ENCODE peak calls at places on chromosome 5, in nine cellular contexts. U, T, W, Q, O, Z, C, Y and D are unnamed samples.

GRCh38 chr5:109880907-109881685 is 191.4 kb downstream of the MAN2A1 start:
- DNase-seq in O (no peak), T (no peak), C (no peak), Q (peak), Z (no peak), W (peak), Y (no peak), U (no peak), D (no peak)

GRCh38 chr5:96124589-96124988 is 162.9 kb upstream of the ELL2 start:
- DNase-seq in Z (no peak), T (no peak), C (no peak), U (no peak), O (no peak), Y (no peak), Q (no peak), W (no peak), D (no peak)

GRCh38 chr5:167767775-167768174 is 523.7 kb upstream of the WWC1 start:
- DNase-seq in U (no peak), T (no peak), W (no peak), O (no peak), C (no peak), Y (no peak), Q (no peak), Z (no peak), D (no peak)

GRCh38 chr5:137344723-137345322 is 154.3 kb downstream of the SPOCK1 start:
- DNase-seq in W (peak), U (no peak), Y (peak), O (no peak), Q (peak), Z (no peak), T (no peak), C (no peak), D (no peak)

GRCh38 chr5:16493261-16493660 is 27.7 kb upstream of the ZNF622 start:
- DNase-seq in T (no peak), Y (no peak), Q (no peak), Z (no peak), C (no peak), O (no peak), W (no peak), U (no peak), D (no peak)

GRCh38 chr5:38825494-38825893 is 20.3 kb upstream of the OSMR start:
- DNase-seq in U (no peak), Z (no peak), Q (no peak), T (no peak), W (peak), C (no peak), O (no peak), Y (no peak), D (no peak)

GRCh38 chr5:23314827-23315226 is 192.6 kb upstream of the PRDM9 start:
- DNase-seq in U (no peak), C (no peak), Z (no peak), O (peak), T (no peak), W (peak), Y (no peak), Q (no peak), D (no peak)

GRCh38 chr5:92309336-92309991 is 926.3 kb upstream of the ARRDC3 start:
- DNase-seq in O (peak), W (peak), Y (no peak), Z (no peak), T (no peak), C (no peak), Q (peak), U (no peak), D (no peak)

GRCh38 chr5:1997640-1998347 is 115.1 kb upstream of the IRX4 start:
- DNase-seq in Q (no peak), O (no peak), T (no peak), C (no peak), Z (no peak), W (no peak), Y (no peak), U (no peak), D (no peak)

GRCh38 chr5:130282044-130282443 is 377.8 kb downstream of the CHSY3 start:
- DNase-seq in Y (no peak), Q (peak), C (no peak), U (no peak), T (no peak), O (peak), Z (no peak), W (peak), D (no peak)

GRCh38 chr5:160039810-160040470 is 31.0 kb downstream of the TTC1 start:
- DNase-seq in Z (no peak), Q (peak), U (no peak), Y (no peak), W (no peak), C (no peak), O (no peak), T (no peak), D (no peak)

GRCh38 chr5:75023368-75024159 is 28.8 kb downstream of the GCNT4 start:
- DNase-seq in Z (no peak), U (no peak), W (no peak), Y (no peak), C (no peak), T (peak), Q (no peak), O (no peak), D (no peak)

GRCh38 chr5:96928931-96929708 is 6.8 kb upstream of the LNPEP start:
- DNase-seq in U (no peak), Y (no peak), Z (no peak), C (no peak), T (peak), O (no peak), Q (no peak), W (no peak), D (no peak)

GRCh38 chr5:81708889-81709288 is 42.0 kb downstream of the SSBP2 start:
- DNase-seq in W (no peak), Q (no peak), U (no peak), C (no peak), O (no peak), T (no peak), Z (no peak), Y (no peak), D (no peak)

GRCh38 chr5:155091063-155091648 is 77.6 kb downstream of the KIF4B start:
- DNase-seq in Q (peak), W (no peak), Y (no peak), Z (no peak), O (no peak), U (no peak), T (no peak), C (no peak), D (no peak)

GRCh38 chr5:83551826-83552225 is 80.3 kb downstream of the VCAN start:
- DNase-seq in U (no peak), O (no peak), W (no peak), Q (peak), C (no peak), T (no peak), Y (no peak), Z (no peak), D (no peak)

GRCh38 chr5:101390317-101390908 is 487.3 kb upstream of the ST8SIA4 start:
- DNase-seq in Q (peak), Y (no peak), C (no peak), T (no peak), O (peak), Z (no peak), U (no peak), W (peak), D (no peak)

GRCh38 chr5:66891184-66891925 is 295.2 kb downstream of the MAST4 start:
- DNase-seq in Q (peak), Z (no peak), W (no peak), O (no peak), Y (no peak), C (no peak), T (no peak), U (no peak), D (peak)

GRCh38 chr5:132010645-132011560 is 555 bp downstream of the ACSL6 start:
- DNase-seq in Z (no peak), Q (no peak), Y (no peak), U (no peak), C (no peak), W (no peak), O (no peak), T (peak), D (no peak)

GRCh38 chr5:72386639-72387038 is 66.5 kb downstream of the PTCD2 start:
- DNase-seq in Y (no peak), Z (no peak), C (no peak), O (no peak), U (no peak), Q (no peak), W (no peak), T (no peak), D (no peak)

GRCh38 chr5:33441241-33441844 is 578 bp downstream of the TARS1 start:
- DNase-seq in O (peak), Q (peak), Z (no peak), U (no peak), Y (no peak), T (peak), C (peak), W (no peak), D (peak)

GRCh38 chr5:168701641-168702040 is 122.5 kb upstream of the PANK3 start:
- DNase-seq in C (no peak), W (no peak), O (no peak), Y (no peak), U (no peak), Z (no peak), T (no peak), Q (no peak), D (no peak)

GRCh38 chr5:76641514-76642120 is 18.4 kb upstream of the F2RL2 start:
- DNase-seq in C (no peak), O (no peak), U (peak), Y (peak), W (peak), Z (peak), Q (peak), T (peak), D (peak)